ENCODE peak calls at places on chromosomes 3 and 15, in nine cellular contexts. O, A, I, K, Z, U, L, D and W are unnamed samples. For H3K9me3 and H3K36me3, the result is how much of the 10 kb centered on the place peaks cover.

GRCh38 chr3:126986001-126986400 is 3.1 kb downstream of the PLXNA1 start:
- DNase-seq in D (peak), I (no peak), K (no peak), L (no peak), O (no peak), Z (no peak), A (no peak), U (no peak), W (peak)

GRCh38 chr3:24506966-24507775 is 12.5 kb upstream of the THRB start:
- DNase-seq in D (no peak), K (no peak), I (no peak), A (no peak), O (no peak), Z (no peak), U (no peak), L (no peak), W (no peak)

GRCh38 chr3:111534701-111535100 is 7.3 kb upstream of the CD96 start:
- DNase-seq in I (peak), Z (no peak), O (no peak), U (no peak), A (no peak), L (no peak), D (no peak), K (no peak), W (peak)

GRCh38 chr15:87743557-87743956 is 513.0 kb downstream of the NTRK3 start:
- DNase-seq in I (no peak), D (no peak), K (no peak), A (no peak), O (no peak), U (no peak), L (no peak), Z (no peak), W (no peak)

GRCh38 chr3:65927576-65927975 is 111.1 kb downstream of the MAGI1 start:
- DNase-seq in K (no peak), D (no peak), I (peak), Z (no peak), L (peak), A (no peak), O (no peak), U (no peak), W (no peak)

GRCh38 chr3:25355034-25355898 is 72.8 kb upstream of the RARB start:
- DNase-seq in L (no peak), K (no peak), U (no peak), Z (no peak), I (no peak), D (no peak), A (no peak), O (no peak), W (no peak)

GRCh38 chr15:49627407-49627877 is 6.6 kb downstream of the DTWD1 start:
- DNase-seq in Z (no peak), U (no peak), A (no peak), O (no peak), I (peak), L (no peak), D (no peak), K (no peak), W (peak)

GRCh38 chr15:101500865-101501551 is 11.5 kb upstream of the PCSK6 start:
- DNase-seq in U (peak), I (no peak), D (no peak), Z (no peak), O (no peak), L (no peak), K (peak), A (no peak), W (no peak)

GRCh38 chr3:44309500-44309899 is 29.1 kb upstream of the TCAIM start:
- DNase-seq in D (no peak), K (no peak), O (no peak), A (no peak), Z (no peak), I (no peak), L (no peak), U (no peak), W (no peak)

GRCh38 chr3:51360806-51361205 is 24.3 kb upstream of the MANF start:
- DNase-seq in A (no peak), U (no peak), Z (no peak), O (no peak), D (no peak), L (no peak), K (no peak), I (no peak), W (no peak)

GRCh38 chr3:22371592-22372291 is 620.7 kb upstream of the ZNF385D start:
- DNase-seq in D (no peak), O (no peak), U (no peak), L (no peak), A (peak), I (no peak), Z (no peak), K (no peak), W (no peak)

GRCh38 chr3:194871143-194871863 is 185.6 kb downstream of the FAM43A start:
- DNase-seq in U (peak), I (peak), O (peak), D (peak), A (peak), L (peak), Z (no peak), K (no peak), W (peak)

GRCh38 chr3:169120928-169121327 is 542.6 kb downstream of the MECOM start:
- DNase-seq in A (no peak), Z (no peak), D (no peak), O (no peak), U (no peak), K (no peak), I (no peak), L (no peak), W (no peak)

GRCh38 chr3:169323580-169324453 is 339.7 kb downstream of the MECOM start:
- DNase-seq in U (no peak), Z (no peak), A (peak), I (peak), D (no peak), L (no peak), O (no peak), K (peak), W (peak)

GRCh38 chr3:8622873-8623725 is 21.5 kb downstream of the SSUH2 start:
- DNase-seq in D (peak), L (peak), K (no peak), A (peak), O (peak), I (peak), U (peak), Z (peak), W (peak)

DNA sequence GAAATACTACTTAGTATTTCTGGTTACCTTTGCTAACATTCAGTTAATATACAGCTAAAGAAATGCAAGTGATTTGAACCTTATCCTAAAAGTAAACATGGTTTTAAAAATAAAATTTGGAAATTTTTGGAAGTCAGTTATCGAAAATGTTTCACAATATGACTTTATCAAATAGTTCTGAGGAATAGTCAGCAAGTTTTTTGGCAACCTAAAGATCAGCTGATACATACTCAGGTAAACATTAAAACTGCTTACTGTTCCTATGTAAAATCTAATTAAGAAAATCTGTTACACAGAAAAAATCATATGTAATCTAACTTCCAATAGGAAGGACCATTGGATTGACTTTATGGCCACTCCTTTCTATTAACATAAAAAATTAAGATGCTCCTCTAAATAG is 24.1 kb downstream of the IFT80 start:
- DNase-seq in K (no peak), I (no peak), U (no peak), A (no peak), Z (no peak), D (no peak), L (no peak), O (no peak), W (no peak)
- H3K4me3 ChIP-seq in K (no peak), I (no peak), U (no peak), A (no peak), Z (no peak), D (no peak), L (no peak), O (no peak), W (no peak)

GRCh38 chr15:68186671-68187397 is 18.3 kb downstream of the CALML4 start:
- DNase-seq in I (no peak), Z (no peak), K (no peak), U (no peak), D (peak), O (no peak), L (no peak), A (no peak), W (peak)
- H3K9me3 ChIP-seq in I (under half), Z (under half), K (under half), U (under half), D (under half), O (under half), L (under half), A (under half), W (under half)

DNA sequence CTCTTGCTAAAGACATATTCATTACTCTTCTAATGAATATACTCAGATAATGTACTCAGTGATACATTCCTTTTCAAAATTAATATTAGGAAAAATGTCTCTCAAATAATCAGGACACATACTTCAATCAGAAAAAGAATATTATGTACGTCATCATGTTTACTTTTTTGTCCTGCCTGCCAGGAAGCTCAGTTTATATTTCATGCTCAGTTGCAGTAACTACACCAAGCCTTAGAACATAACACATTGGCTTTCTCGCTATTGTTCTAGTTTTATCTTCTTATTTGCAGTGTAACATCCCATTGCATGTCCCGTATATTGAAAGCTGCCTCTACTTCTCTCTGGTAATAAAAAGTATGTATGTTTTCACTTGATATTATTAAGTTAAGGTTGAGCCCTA is 181.5 kb upstream of the LPP start:
- DNase-seq in K (no peak), A (no peak), D (no peak), O (no peak), L (no peak), U (no peak), Z (no peak), I (no peak), W (no peak)
- H3K36me3 ChIP-seq in K (under half), A (under half), D (under half), O (under half), L (under half), U (under half), Z (under half), I (under half), W (under half)

GRCh38 chr3:115359507-115359906 is 212.4 kb upstream of the ZBTB20 start:
- DNase-seq in I (no peak), D (no peak), U (no peak), A (no peak), O (no peak), L (no peak), K (no peak), Z (no peak), W (no peak)
- H3K4me3 ChIP-seq in I (no peak), D (no peak), U (no peak), A (no peak), O (no peak), L (no peak), K (no peak), Z (no peak), W (no peak)

GRCh38 chr15:25241241-25241801 is 197.5 kb downstream of the UBE3A start:
- DNase-seq in L (no peak), U (no peak), D (no peak), Z (no peak), A (peak), O (no peak), K (no peak), I (no peak), W (no peak)

GRCh38 chr15:25244731-25245585 is 193.9 kb downstream of the UBE3A start:
- DNase-seq in A (peak), L (peak), K (peak), I (no peak), U (no peak), D (no peak), O (no peak), Z (no peak), W (no peak)

GRCh38 chr15:25243800-25244097 is 195.1 kb downstream of the UBE3A start:
- DNase-seq in L (no peak), Z (no peak), D (no peak), O (no peak), I (no peak), A (peak), K (peak), U (no peak), W (no peak)

GRCh38 chr15:25242166-25242879 is 196.5 kb downstream of the UBE3A start:
- DNase-seq in L (no peak), K (peak), D (no peak), Z (no peak), A (peak), U (no peak), I (no peak), O (no peak), W (no peak)

GRCh38 chr15:25242957-25243799 is 195.6 kb downstream of the UBE3A start:
- DNase-seq in I (no peak), Z (no peak), D (no peak), K (peak), L (peak), A (peak), U (no peak), O (no peak), W (no peak)
- H3K9me3 ChIP-seq in I (half or more), Z (under half), D (under half), K (under half), L (half or more), A (under half), U (half or more), O (under half), W (under half)

GRCh38 chr15:75431682-75432081 is 19.8 kb downstream of the SIN3A start:
- DNase-seq in A (no peak), L (no peak), O (no peak), Z (no peak), U (no peak), I (no peak), D (no peak), K (no peak), W (no peak)
- H3K36me3 ChIP-seq in A (under half), L (half or more), O (under half), Z (under half), U (under half), I (under half), D (under half), K (under half), W (half or more)